ENCODE peak calls at places on chromosomes 6 and 20, in ten cellular contexts. Z, H, P, U, K, X, B, G, D and Q are unnamed samples.

GRCh38 chr6:474454-475185 is 83.1 kb downstream of the IRF4 start:
- DNase-seq in Z (peak), H (peak), P (peak), U (peak), K (no peak), X (no peak), B (no peak), G (no peak), D (peak), Q (no peak)

GRCh38 chr6:151400473-151400872 is 9.1 kb upstream of the ZBTB2 start:
- DNase-seq in Z (peak), H (no peak), P (peak), U (peak), K (no peak), X (no peak), B (peak), G (no peak), D (no peak), Q (no peak)

GRCh38 chr20:17889226-17889625 is 79.4 kb downstream of the SNX5 start:
- DNase-seq in Z (no peak), H (no peak), P (no peak), U (peak), K (no peak), X (no peak), B (no peak), G (no peak), D (no peak), Q (no peak)

GRCh38 chr6:3261518-3261820 is 2.7 kb downstream of the PSMG4 start:
- DNase-seq in Z (no peak), H (no peak), P (no peak), U (no peak), K (no peak), X (no peak), B (no peak), G (no peak), D (no peak), Q (no peak)

GRCh38 chr20:10347066-10347465 is 87.0 kb downstream of the MKKS start:
- DNase-seq in Z (no peak), H (no peak), P (no peak), U (no peak), K (no peak), X (no peak), B (no peak), G (no peak), D (no peak), Q (no peak)

GRCh38 chr6:161161889-161162624 is 111.8 kb downstream of the AGPAT4 start:
- DNase-seq in Z (no peak), H (no peak), P (peak), U (no peak), K (no peak), X (no peak), B (peak), G (peak), D (no peak), Q (peak)

GRCh38 chr6:90249044-90249443 is 47.6 kb downstream of the BACH2 start:
- DNase-seq in Z (no peak), H (no peak), P (no peak), U (peak), K (no peak), X (no peak), B (no peak), G (no peak), D (no peak), Q (no peak)

GRCh38 chr6:161152904-161153662 is 120.8 kb downstream of the AGPAT4 start:
- DNase-seq in Z (no peak), H (no peak), P (no peak), U (no peak), K (no peak), X (peak), B (no peak), G (no peak), D (no peak), Q (no peak)

GRCh38 chr6:72461144-72461543 is 160.7 kb upstream of the KCNQ5 start:
- DNase-seq in Z (peak), H (no peak), P (peak), U (peak), K (no peak), X (no peak), B (peak), G (no peak), D (no peak), Q (no peak)

GRCh38 chr6:5537967-5538366 is 276.7 kb downstream of the FARS2 start:
- DNase-seq in Z (no peak), H (no peak), P (peak), U (no peak), K (no peak), X (no peak), B (peak), G (no peak), D (no peak), Q (no peak)

GRCh38 chr6:138972226-138972665 is 15.8 kb downstream of the REPS1 start:
- DNase-seq in Z (peak), H (no peak), P (peak), U (peak), K (no peak), X (no peak), B (no peak), G (no peak), D (no peak), Q (no peak)

GRCh38 chr6:131135244-131136020 is at the start of gene AKAP7:
- DNase-seq in Z (peak), H (peak), P (peak), U (peak), K (no peak), X (no peak), B (no peak), G (peak), D (peak), Q (peak)

GRCh38 chr6:90231308-90231707 is 65.3 kb downstream of the BACH2 start:
- DNase-seq in Z (no peak), H (no peak), P (no peak), U (no peak), K (no peak), X (no peak), B (no peak), G (no peak), D (no peak), Q (no peak)

GRCh38 chr6:35425284-35425683 is 26.9 kb upstream of the FANCE start:
- DNase-seq in Z (peak), H (no peak), P (peak), U (peak), K (no peak), X (no peak), B (peak), G (no peak), D (no peak), Q (no peak)

GRCh38 chr6:90241229-90241873 is 55.3 kb downstream of the BACH2 start:
- DNase-seq in Z (no peak), H (peak), P (no peak), U (no peak), K (no peak), X (peak), B (no peak), G (no peak), D (no peak), Q (no peak)

GRCh38 chr20:3808544-3808943 is 11.8 kb upstream of the AP5S1 start:
- DNase-seq in Z (no peak), H (no peak), P (no peak), U (no peak), K (no peak), X (no peak), B (no peak), G (no peak), D (no peak), Q (no peak)

GRCh38 chr6:161031721-161032495 is 40.3 kb downstream of the MAP3K4 start:
- DNase-seq in Z (peak), H (no peak), P (peak), U (peak), K (no peak), X (no peak), B (no peak), G (no peak), D (no peak), Q (no peak)

GRCh38 chr6:167570460-167571400 is 245.8 kb downstream of the TTLL2 start:
- DNase-seq in Z (no peak), H (no peak), P (no peak), U (no peak), K (no peak), X (no peak), B (no peak), G (no peak), D (no peak), Q (no peak)

GRCh38 chr6:35317483-35318199 is 20.0 kb downstream of the DEF6 start:
- DNase-seq in Z (no peak), H (no peak), P (no peak), U (no peak), K (no peak), X (no peak), B (no peak), G (no peak), D (no peak), Q (no peak)